ENCODE peak calls at places on chromosomes 3 and 15, in seven cellular contexts. N, H, Y, U, V, D and Q are unnamed samples.

GRCh38 chr3:30475038-30475808 is 131.2 kb upstream of the TGFBR2 start:
- DNase-seq in H (peak), D (no peak), U (peak), N (no peak), Y (no peak), V (no peak), Q (no peak)

GRCh38 chr3:184636774-184637316 is 75.0 kb downstream of the MAGEF1 start:
- DNase-seq in D (no peak), Y (peak), H (peak), N (no peak), V (peak), U (peak), Q (no peak)

GRCh38 chr3:17356581-17356980 is 385.9 kb downstream of the TBC1D5 start:
- DNase-seq in D (no peak), N (no peak), V (no peak), U (no peak), Y (peak), H (peak), Q (no peak)

GRCh38 chr15:70016511-70016994 is 81.2 kb downstream of the TLE3 start:
- DNase-seq in Y (no peak), U (no peak), H (no peak), N (no peak), D (no peak), V (no peak), Q (peak)

GRCh38 chr3:158748237-158748828 is 16.1 kb upstream of the RARRES1 start:
- DNase-seq in Y (peak), U (no peak), N (no peak), D (no peak), H (no peak), V (peak), Q (peak)

GRCh38 chr3:114892117-114892870 is 254.8 kb downstream of the ZBTB20 start:
- DNase-seq in N (no peak), V (no peak), U (no peak), Y (no peak), H (no peak), D (no peak), Q (no peak)

GRCh38 chr3:178454714-178455113 is 81.5 kb upstream of the KCNMB2 start:
- DNase-seq in V (peak), N (no peak), U (peak), Y (peak), D (no peak), H (no peak), Q (peak)

GRCh38 chr15:80703965-80704364 is 8.9 kb downstream of the ABHD17C start:
- DNase-seq in D (no peak), U (peak), N (no peak), H (no peak), Y (no peak), V (no peak), Q (no peak)

GRCh38 chr3:152241142-152242067 is 27.3 kb upstream of the MBNL1 start:
- DNase-seq in V (no peak), U (peak), Y (no peak), N (peak), D (no peak), H (peak), Q (no peak)

GRCh38 chr3:13452490-13453335 is 27.4 kb upstream of the HDAC11 start:
- DNase-seq in H (peak), D (peak), Y (peak), N (peak), V (peak), U (peak), Q (no peak)

GRCh38 chr15:72456684-72457083 is 17.4 kb upstream of the ARIH1 start:
- DNase-seq in V (no peak), D (no peak), N (no peak), U (no peak), Y (no peak), H (no peak), Q (no peak)
- H3K27ac ChIP-seq in V (no peak), D (no peak), N (no peak), U (no peak), Y (no peak), H (no peak), Q (no peak)

GRCh38 chr3:9859530-9860025 is 15.8 kb upstream of the RPUSD3 start:
- DNase-seq in D (no peak), U (no peak), Y (no peak), H (no peak), N (no peak), V (no peak), Q (no peak)

GRCh38 chr3:9861626-9862130 is 17.9 kb upstream of the RPUSD3 start:
- DNase-seq in V (no peak), D (no peak), U (no peak), N (no peak), Y (no peak), H (no peak), Q (no peak)

GRCh38 chr3:9866639-9867038 is 13.4 kb downstream of the CIDEC start:
- DNase-seq in N (no peak), Y (no peak), U (peak), H (no peak), V (no peak), D (no peak), Q (no peak)

GRCh38 chr3:9861201-9861600 is 17.4 kb upstream of the RPUSD3 start:
- DNase-seq in Y (no peak), V (no peak), D (no peak), U (no peak), H (no peak), N (no peak), Q (no peak)

GRCh38 chr3:9862391-9863235 is 17.4 kb downstream of the CIDEC start:
- DNase-seq in H (peak), Y (peak), V (no peak), D (peak), N (no peak), U (peak), Q (peak)
- H3K4me3 ChIP-seq in H (no peak), Y (peak), V (no peak), D (no peak), N (no peak), U (no peak), Q (no peak)

GRCh38 chr3:42099020-42099765 is 8.0 kb downstream of the TRAK1 start:
- DNase-seq in U (no peak), N (no peak), D (no peak), V (no peak), Y (no peak), H (no peak), Q (no peak)
- H3K9ac ChIP-seq in U (no peak), N (no peak), D (no peak), V (no peak), Y (peak), H (no peak), Q (no peak)

GRCh38 chr3:187745201-187746058 is at the start of gene BCL6:
- DNase-seq in D (peak), V (peak), U (peak), N (peak), Y (peak), H (peak), Q (peak)
- H3K27ac ChIP-seq in D (peak), V (peak), U (peak), N (peak), Y (peak), H (peak), Q (peak)

GRCh38 chr15:74844319-74845207 is 1.6 kb upstream of the ULK3 start:
- DNase-seq in D (no peak), N (no peak), H (no peak), V (no peak), U (no peak), Y (no peak), Q (peak)

GRCh38 chr15:74843445-74843828 is 481 bp upstream of the ULK3 start:
- DNase-seq in H (no peak), N (no peak), U (no peak), V (no peak), D (no peak), Y (no peak), Q (peak)

GRCh38 chr15:74843891-74844299 is 939 bp upstream of the ULK3 start:
- DNase-seq in V (no peak), D (no peak), N (no peak), Y (no peak), U (no peak), H (no peak), Q (peak)

GRCh38 chr15:74845581-74845980 is 2.6 kb upstream of the ULK3 start:
- DNase-seq in D (no peak), H (no peak), N (no peak), Y (no peak), U (no peak), V (no peak), Q (peak)

DNA sequence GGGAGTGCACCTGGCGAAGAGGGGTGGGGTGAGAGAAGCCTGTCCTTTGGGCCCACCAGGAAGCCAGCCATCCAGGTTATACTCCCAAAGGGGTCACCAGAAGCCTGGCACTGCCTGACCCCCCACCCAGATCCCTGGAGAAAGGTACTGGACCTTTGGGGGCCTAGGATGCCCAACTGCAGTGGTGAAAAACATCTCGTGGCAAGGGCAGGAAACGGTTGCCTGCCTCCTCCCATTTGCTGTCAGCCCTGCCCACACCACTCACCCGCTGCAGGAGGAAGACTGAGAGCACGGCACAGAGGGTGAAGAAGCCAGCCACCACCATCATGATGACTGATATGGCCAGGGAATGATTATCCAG is 2.2 kb upstream of the ULK3 start:
- DNase-seq in V (no peak), H (no peak), Y (no peak), D (no peak), N (no peak), U (no peak), Q (peak)
- H3K4me3 ChIP-seq in V (no peak), H (no peak), Y (no peak), D (no peak), N (no peak), U (no peak), Q (no peak)

GRCh38 chr15:64895285-64896065 is 16.2 kb upstream of the ANKDD1A start:
- DNase-seq in V (peak), N (peak), H (no peak), Y (peak), U (no peak), D (peak), Q (peak)
- H3K9ac ChIP-seq in V (peak), N (peak), H (no peak), Y (peak), U (peak), D (no peak), Q (no peak)

GRCh38 chr3:51673181-51673801 is 2.2 kb downstream of the TEX264 start:
- DNase-seq in D (no peak), N (no peak), Y (no peak), H (no peak), V (no peak), U (no peak), Q (no peak)
- H3K27ac ChIP-seq in D (no peak), N (peak), Y (no peak), H (no peak), V (no peak), U (no peak), Q (peak)

GRCh38 chr3:11610044-11610671 is 33.6 kb downstream of the VGLL4 start:
- DNase-seq in D (no peak), N (no peak), U (peak), H (no peak), Y (no peak), V (peak), Q (no peak)
- H3K4me3 ChIP-seq in D (no peak), N (no peak), U (no peak), H (no peak), Y (no peak), V (no peak), Q (no peak)

GRCh38 chr3:177061382-177061781 is 135.9 kb downstream of the TBL1XR1 start:
- DNase-seq in Y (no peak), V (no peak), D (no peak), N (no peak), U (no peak), H (no peak), Q (no peak)
- H3K9ac ChIP-seq in Y (no peak), V (no peak), D (no peak), N (no peak), U (no peak), H (no peak), Q (no peak)

DNA sequence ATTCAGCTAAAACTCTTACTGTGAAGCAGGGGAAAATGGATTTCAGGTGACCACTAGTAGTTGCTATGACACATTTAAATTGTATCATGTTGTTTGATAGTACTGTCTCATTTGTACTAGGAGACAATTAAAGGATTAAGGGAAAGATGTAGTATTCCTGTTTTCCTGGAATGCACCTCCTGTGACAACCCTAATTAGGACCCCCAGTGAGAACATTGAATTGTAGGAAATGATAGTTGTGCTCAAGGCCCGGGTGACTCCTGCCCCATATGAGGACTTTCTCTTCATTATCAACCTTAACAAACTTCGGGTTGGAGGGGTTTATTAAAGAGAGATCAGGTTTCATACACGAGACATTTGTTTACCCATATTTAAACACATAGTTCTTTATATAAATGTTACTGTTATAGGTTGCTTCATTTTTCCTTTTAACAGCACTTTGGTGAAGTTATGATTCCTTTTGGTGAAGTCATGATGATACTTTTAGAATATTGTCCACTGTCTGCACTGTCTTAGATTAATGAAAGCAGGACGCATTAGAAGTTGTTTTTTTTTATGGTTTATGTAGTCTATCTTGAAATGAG is 392.6 kb upstream of the NAALADL2 start:
- DNase-seq in U (no peak), D (no peak), N (no peak), V (peak), H (peak), Y (no peak), Q (no peak)
- H3K27ac ChIP-seq in U (no peak), D (no peak), N (no peak), V (peak), H (no peak), Y (no peak), Q (no peak)